ENCODE peak calls at places on chromosomes 6 and 20, in six cellular contexts. N is OCI-LY7, J is dorsolateral prefrontal cortex, Z is lung, V is IMR-90, E is PC-9. M is an unnamed sample.

GRCh38 chr6:28543671-28544131 is 18.0 kb downstream of the GPX5 start:
- DNase-seq in N (no peak), J (no peak), Z (no peak), V (no peak), E (peak), M (no peak)

GRCh38 chr20:19241440-19241839 is 29.0 kb downstream of the SLC24A3 start:
- DNase-seq in N (no peak), J (no peak), Z (no peak), V (no peak), E (no peak), M (no peak)

GRCh38 chr20:54469293-54469692 is 6.1 kb upstream of the DOK5 start:
- DNase-seq in N (no peak), J (no peak), Z (no peak), V (no peak), E (no peak), M (no peak)

GRCh38 chr20:32971703-32972161 is 32.5 kb downstream of the SUN5 start:
- DNase-seq in N (peak), J (no peak), Z (no peak), V (no peak), E (no peak), M (no peak)

GRCh38 chr6:35727206-35727934 is 9.5 kb upstream of the ARMC12 start:
- DNase-seq in N (peak), J (peak), Z (peak), V (peak), E (no peak), M (no peak)

GRCh38 chr20:56515657-56516381 is 8.7 kb upstream of the FAM209A start:
- DNase-seq in N (no peak), J (no peak), Z (no peak), V (peak), E (no peak), M (no peak)

GRCh38 chr20:6533321-6533720 is 234.2 kb upstream of the BMP2 start:
- DNase-seq in N (no peak), J (no peak), Z (no peak), V (peak), E (no peak), M (no peak)

GRCh38 chr20:50569864-50570836 is 60.0 kb downstream of the PTPN1 start:
- DNase-seq in N (peak), J (no peak), Z (no peak), V (peak), E (peak), M (no peak)

GRCh38 chr6:20582586-20583446 is 48.6 kb downstream of the CDKAL1 start:
- DNase-seq in N (no peak), J (no peak), Z (no peak), V (no peak), E (no peak), M (no peak)

GRCh38 chr20:45361794-45362193 is 1.2 kb upstream of the SYS1 start:
- DNase-seq in N (no peak), J (no peak), Z (no peak), V (no peak), E (no peak), M (no peak)

GRCh38 chr20:45362804-45363610 is at the start of gene SYS1:
- DNase-seq in N (peak), J (peak), Z (peak), V (peak), E (peak), M (peak)

GRCh38 chr20:45359069-45359405 is 3.9 kb upstream of the SYS1 start:
- DNase-seq in N (no peak), J (no peak), Z (peak), V (peak), E (no peak), M (no peak)

GRCh38 chr20:45358282-45359068 is 4.5 kb upstream of the SYS1 start:
- DNase-seq in N (no peak), J (peak), Z (peak), V (peak), E (no peak), M (no peak)

DNA sequence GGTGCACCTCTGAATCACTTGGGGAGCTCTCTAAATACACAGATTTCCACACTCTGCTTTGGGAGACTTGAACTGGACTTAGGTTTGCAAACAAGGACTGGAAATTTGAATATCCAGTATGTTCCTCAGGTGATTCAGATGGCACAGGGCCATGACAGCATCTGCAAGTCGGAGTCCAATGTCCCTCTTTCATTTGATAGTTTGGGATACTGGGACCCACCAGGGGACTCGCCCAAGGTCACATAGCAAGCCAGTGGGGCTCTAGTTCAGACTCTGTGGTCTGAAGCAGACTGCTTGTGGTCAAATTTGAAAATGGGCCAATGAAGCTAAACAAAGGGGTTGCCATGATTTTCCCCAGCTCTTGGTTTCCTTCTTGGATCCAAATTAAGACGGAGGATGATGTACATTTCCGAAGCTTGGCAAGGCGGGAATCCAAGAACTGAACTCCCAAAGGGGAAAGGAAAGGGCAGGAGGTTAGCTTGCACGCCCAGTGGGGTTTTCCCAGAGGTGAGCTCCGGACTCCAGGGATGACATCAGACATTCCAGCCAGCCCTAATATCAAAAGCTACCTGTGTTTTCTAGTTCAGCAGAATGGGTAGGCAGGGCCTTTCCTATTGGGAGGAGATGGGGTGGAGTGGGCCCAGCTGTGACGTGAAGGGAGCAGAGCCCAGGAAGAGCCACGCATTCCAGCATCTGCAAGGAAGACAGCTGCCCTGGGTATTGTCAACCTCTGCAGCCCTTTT is 3.4 kb upstream of the SYS1 start:
- DNase-seq in N (no peak), J (no peak), Z (no peak), V (no peak), E (peak), M (no peak)
- H3K27ac ChIP-seq in N (no peak), J (peak), Z (peak), V (no peak), E (no peak), M (peak)

GRCh38 chr6:157952751-157953479 is 28.7 kb upstream of the SYNJ2 start:
- DNase-seq in N (no peak), J (no peak), Z (no peak), V (peak), E (peak), M (no peak)

GRCh38 chr6:157955675-157956074 is 26.0 kb upstream of the SYNJ2 start:
- DNase-seq in N (no peak), J (no peak), Z (no peak), V (no peak), E (no peak), M (no peak)

GRCh38 chr6:157954150-157955117 is 27.2 kb upstream of the SYNJ2 start:
- DNase-seq in N (no peak), J (no peak), Z (no peak), V (peak), E (peak), M (no peak)

GRCh38 chr6:157953580-157954091 is 28.0 kb upstream of the SYNJ2 start:
- DNase-seq in N (no peak), J (no peak), Z (no peak), V (no peak), E (no peak), M (no peak)

DNA sequence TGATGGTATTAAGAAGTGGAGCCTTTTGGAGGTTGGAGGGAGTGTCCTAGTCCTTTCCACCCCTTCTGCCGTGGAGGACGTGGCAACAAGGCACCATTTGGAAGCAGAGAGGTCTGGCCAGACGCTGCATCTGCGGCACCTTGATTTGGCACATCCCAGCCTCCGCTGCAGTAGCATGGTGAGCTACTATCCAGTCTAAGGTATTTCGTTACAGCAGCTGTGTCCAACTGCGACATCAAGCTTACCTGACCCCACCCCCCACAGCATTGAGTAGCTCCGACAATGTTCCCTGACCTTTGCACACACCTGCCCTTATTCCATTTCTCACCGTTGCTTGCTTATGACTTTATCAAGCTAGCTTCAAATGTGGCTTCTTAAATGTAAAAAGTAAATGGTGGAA is 29.8 kb upstream of the SYNJ2 start:
- DNase-seq in N (no peak), J (no peak), Z (no peak), V (no peak), E (no peak), M (no peak)
- H3K27ac ChIP-seq in N (no peak), J (no peak), Z (no peak), V (no peak), E (no peak), M (no peak)

GRCh38 chr6:158283304-158284005 is 28.8 kb upstream of the TULP4 start:
- DNase-seq in N (peak), J (no peak), Z (no peak), V (peak), E (no peak), M (no peak)

GRCh38 chr6:158287047-158287446 is 25.2 kb upstream of the TULP4 start:
- DNase-seq in N (no peak), J (no peak), Z (no peak), V (no peak), E (no peak), M (no peak)

GRCh38 chr6:158284340-158285210 is 27.7 kb upstream of the TULP4 start:
- DNase-seq in N (no peak), J (no peak), Z (no peak), V (peak), E (no peak), M (no peak)

GRCh38 chr6:158286413-158286812 is 25.9 kb upstream of the TULP4 start:
- DNase-seq in N (no peak), J (no peak), Z (no peak), V (peak), E (no peak), M (peak)

DNA sequence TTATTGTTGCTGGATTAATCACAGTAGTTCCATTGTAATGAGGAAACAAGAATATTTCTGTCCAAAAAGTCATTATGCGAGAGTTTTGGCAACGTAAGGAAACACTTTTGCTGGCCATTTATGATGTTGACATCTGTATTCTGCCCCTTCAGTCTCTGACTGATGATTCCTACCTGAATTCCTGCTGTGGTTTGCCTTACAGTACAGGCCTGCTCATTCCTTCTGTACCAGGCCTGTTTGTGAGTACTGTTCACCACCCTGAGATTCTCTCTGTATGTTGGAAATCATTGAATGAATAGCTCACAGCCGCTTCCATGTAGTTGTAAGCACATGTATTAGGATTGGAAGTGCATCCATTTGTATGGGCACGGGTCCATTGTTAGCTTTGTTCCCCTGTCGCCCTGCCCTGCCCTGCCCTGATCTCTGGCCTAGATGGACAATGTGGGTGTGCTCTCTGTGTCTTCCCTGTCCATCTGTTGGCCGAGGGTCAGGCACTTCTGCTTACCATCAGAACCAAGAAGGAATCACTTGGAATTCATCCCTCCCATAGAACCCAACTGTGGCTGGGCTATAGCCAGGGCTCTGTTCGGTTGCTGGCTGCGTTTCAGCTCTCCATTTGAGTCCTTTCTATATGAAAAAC is 26.8 kb upstream of the TULP4 start:
- DNase-seq in N (no peak), J (peak), Z (no peak), V (peak), E (no peak), M (no peak)
- H3K27ac ChIP-seq in N (no peak), J (peak), Z (no peak), V (peak), E (no peak), M (peak)

GRCh38 chr6:170131351-170131750 is 159.5 kb downstream of the DLL1 start:
- DNase-seq in N (no peak), J (peak), Z (no peak), V (no peak), E (no peak), M (no peak)

GRCh38 chr6:170129691-170130171 is 161.1 kb downstream of the DLL1 start:
- DNase-seq in N (no peak), J (peak), Z (no peak), V (no peak), E (peak), M (peak)

GRCh38 chr6:170128811-170129681 is 161.8 kb downstream of the DLL1 start:
- DNase-seq in N (no peak), J (peak), Z (no peak), V (no peak), E (no peak), M (no peak)

GRCh38 chr6:170130771-170131241 is 160.1 kb downstream of the DLL1 start:
- DNase-seq in N (no peak), J (peak), Z (no peak), V (no peak), E (no peak), M (no peak)

DNA sequence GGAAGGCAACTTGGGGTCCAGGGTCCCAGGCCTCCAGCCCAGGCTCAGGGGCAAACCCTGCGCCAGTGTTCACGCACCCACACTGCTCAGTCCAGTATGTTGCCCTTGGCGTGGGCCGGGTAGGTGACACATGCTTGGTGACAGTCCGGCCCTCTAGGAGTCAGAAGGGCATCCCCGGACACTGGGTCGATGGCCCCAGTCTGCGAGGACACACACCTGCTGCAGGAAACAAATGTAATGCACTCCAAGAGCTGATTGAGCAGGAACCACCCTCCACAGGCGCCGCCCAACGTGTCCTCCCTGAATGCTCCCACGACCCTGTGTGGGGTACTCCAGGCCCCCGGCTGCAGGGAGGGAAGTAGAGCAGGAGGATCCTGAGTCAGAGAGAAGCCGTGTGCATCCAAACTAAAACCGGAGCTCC is 160.7 kb downstream of the DLL1 start:
- DNase-seq in N (no peak), J (no peak), Z (no peak), V (no peak), E (no peak), M (no peak)
- H3K27ac ChIP-seq in N (no peak), J (no peak), Z (no peak), V (no peak), E (no peak), M (no peak)

GRCh38 chr6:167015302-167015701 is 16.1 kb downstream of the CEP43 start:
- DNase-seq in N (no peak), J (no peak), Z (no peak), V (no peak), E (no peak), M (no peak)

GRCh38 chr6:167020211-167020610 is 21.0 kb downstream of the CEP43 start:
- DNase-seq in N (no peak), J (no peak), Z (no peak), V (no peak), E (no peak), M (no peak)
- H3K27ac ChIP-seq in N (no peak), J (no peak), Z (no peak), V (no peak), E (no peak), M (no peak)

GRCh38 chr20:44707259-44707580 is 7.9 kb upstream of the CCN5 start:
- DNase-seq in N (no peak), J (no peak), Z (no peak), V (no peak), E (no peak), M (no peak)
- H3K27ac ChIP-seq in N (no peak), J (peak), Z (no peak), V (no peak), E (no peak), M (no peak)

GRCh38 chr6:107045733-107046312 is 17.8 kb downstream of the MTRES1 start:
- DNase-seq in N (no peak), J (no peak), Z (no peak), V (no peak), E (no peak), M (no peak)
- H3K27ac ChIP-seq in N (no peak), J (peak), Z (no peak), V (no peak), E (no peak), M (no peak)

GRCh38 chr6:143675946-143676345 is 1.8 kb upstream of the PHACTR2 start:
- DNase-seq in N (no peak), J (no peak), Z (no peak), V (peak), E (no peak), M (no peak)
- H3K27ac ChIP-seq in N (no peak), J (no peak), Z (no peak), V (no peak), E (peak), M (peak)